ENCODE peak calls at places on chromosomes 5 and 9, in five cellular contexts. S is colonic mucosa; E is tibial nerve; V is CD8-positive, alpha-beta memory T cell; J is hepatocyte. M is an unnamed sample.

GRCh38 chr5:98248949-98249348 is 524.5 kb upstream of the RGMB start:
- DNase-seq in S (no peak), E (no peak), V (no peak), J (no peak), M (no peak)

GRCh38 chr9:90848866-90849265 is 47.2 kb downstream of the SYK start:
- DNase-seq in S (no peak), E (no peak), V (no peak), J (no peak), M (no peak)

GRCh38 chr9:13027834-13028233 is 251.7 kb downstream of the MPDZ start:
- DNase-seq in S (no peak), E (no peak), V (no peak), J (no peak), M (no peak)

GRCh38 chr5:11222169-11222568 is 461.1 kb upstream of the DAP start:
- DNase-seq in S (no peak), E (no peak), V (no peak), J (no peak), M (no peak)

GRCh38 chr9:133494636-133495326 is 15.9 kb upstream of the SLC2A6 start:
- DNase-seq in S (no peak), E (no peak), V (no peak), J (no peak), M (no peak)

GRCh38 chr5:142906863-142907671 is 136.9 kb downstream of the ARHGAP26 start:
- DNase-seq in S (no peak), E (no peak), V (no peak), J (no peak), M (no peak)

GRCh38 chr5:125634242-125634835 is 788.9 kb upstream of the GRAMD2B start:
- DNase-seq in S (no peak), E (no peak), V (no peak), J (no peak), M (no peak)

GRCh38 chr5:176629853-176630680 is at the start of the genes EIF4E1B and SNCB:
- DNase-seq in S (no peak), E (no peak), V (peak; percentile 49), J (peak; percentile 72), M (no peak)

DNA sequence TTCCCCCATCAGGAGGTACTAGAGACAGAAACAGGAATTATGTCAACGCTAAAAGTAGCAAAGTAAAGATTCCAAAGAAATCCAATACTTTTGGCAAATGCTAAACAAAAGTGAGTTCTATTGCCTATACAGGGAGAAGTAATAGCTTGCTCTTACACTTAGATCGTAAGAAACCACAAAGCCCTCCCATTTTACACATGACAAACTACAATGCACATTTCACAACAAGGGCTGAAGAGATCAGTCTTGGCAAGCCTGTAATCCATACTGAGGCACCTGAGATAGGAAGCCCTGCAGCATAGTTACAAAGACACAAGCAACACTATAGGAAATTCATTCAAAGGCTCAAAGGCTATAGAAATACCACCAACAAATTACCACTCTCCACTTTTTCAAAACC is 7.7 kb downstream of the HNRNPK start:
- DNase-seq in S (no peak), E (no peak), V (no peak), J (no peak), M (no peak)
- H3K4me1 ChIP-seq in S (no peaks in the 10 kb centered on the region), E (peaks cover 61% of the 10 kb centered on the region), V (peaks cover 41% of the 10 kb centered on the region), J (peaks cover 10% of the 10 kb centered on the region), M (peaks cover 29% of the 10 kb centered on the region)

GRCh38 chr9:224540-225520 is 10.2 kb downstream of the DOCK8 start:
- DNase-seq in S (no peak), E (no peak), V (no peak), J (peak; percentile 33), M (no peak)

GRCh38 chr9:223167-223566 is 8.5 kb downstream of the DOCK8 start:
- DNase-seq in S (no peak), E (no peak), V (no peak), J (no peak), M (no peak)

GRCh38 chr9:219670-220365 is 5.2 kb downstream of the DOCK8 start:
- DNase-seq in S (no peak), E (no peak), V (no peak), J (no peak), M (no peak)

GRCh38 chr9:227882-228281 is 13.2 kb downstream of the DOCK8 start:
- DNase-seq in S (no peak), E (no peak), V (no peak), J (no peak), M (no peak)

DNA sequence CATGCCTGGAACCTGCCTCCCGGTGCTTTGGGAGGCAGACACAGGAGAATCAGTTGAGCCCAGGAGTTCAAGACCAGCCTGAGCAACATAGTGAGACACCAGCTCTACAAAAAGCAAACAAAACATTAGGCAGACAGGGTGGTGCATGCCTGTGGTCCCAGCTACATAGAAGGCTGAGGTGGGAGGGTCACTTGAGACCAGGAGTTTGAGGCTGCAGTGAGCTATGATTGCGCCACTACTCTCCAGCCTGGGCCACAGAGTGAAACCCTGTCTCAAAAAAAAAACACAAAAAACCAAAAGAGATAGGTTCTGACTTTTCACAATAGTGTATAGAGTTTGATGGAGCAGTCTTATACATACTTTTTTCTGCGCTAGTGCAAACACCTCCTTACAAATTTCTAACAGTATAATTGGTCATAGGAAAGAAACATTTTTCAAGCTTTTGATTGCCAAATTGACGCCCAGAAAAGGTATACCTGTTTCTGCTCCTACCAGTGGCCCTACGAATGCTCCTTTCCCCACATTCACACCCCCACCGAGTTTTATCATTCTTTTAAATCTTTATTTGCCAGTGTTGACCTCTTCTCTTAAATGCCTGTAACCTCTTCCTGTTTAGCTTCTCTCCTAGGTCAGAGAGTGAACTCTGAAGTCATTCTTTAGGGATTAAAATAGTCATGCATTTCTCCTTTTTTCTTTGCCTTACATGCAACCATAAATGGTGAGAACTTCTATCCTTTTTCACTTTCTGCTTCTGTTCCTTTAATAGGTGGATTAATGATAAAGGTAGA is 7.5 kb downstream of the DOCK8 start:
- DNase-seq in S (no peak), E (no peak), V (no peak), J (no peak), M (no peak)
- H3K27ac ChIP-seq in S (no peak overlapping the region), E (no peak overlapping the region), V (no peak overlapping the region), J (no peak overlapping the region), M (peak overlapping the region; percentile 9)

DNA sequence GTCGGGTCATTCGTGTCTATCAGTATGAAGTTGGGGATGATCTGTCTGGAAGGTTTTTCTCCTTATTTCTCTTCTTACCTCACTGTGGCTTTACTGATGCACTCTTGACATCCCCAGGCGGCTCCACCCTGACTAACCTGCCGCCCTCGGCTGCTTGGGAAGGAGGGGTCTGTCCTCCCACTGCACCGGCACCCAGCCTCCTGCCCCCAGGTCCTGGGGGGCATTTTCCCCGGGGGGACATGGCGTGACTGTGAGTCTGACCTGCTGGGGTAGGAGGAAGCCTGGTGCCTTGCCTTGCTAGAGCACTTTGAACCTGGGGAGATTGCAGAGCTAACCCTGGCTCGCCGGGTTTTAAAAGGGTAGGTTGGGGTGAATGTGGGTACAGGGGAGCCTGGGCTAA is 27.5 kb downstream of the DYNC2I2 start:
- DNase-seq in S (no peak), E (no peak), V (no peak), J (no peak), M (no peak)
- H3K36me3 ChIP-seq in S (peaks cover 52% of the 10 kb centered on the region), E (peaks cover 4% of the 10 kb centered on the region), V (peaks cover 74% of the 10 kb centered on the region), J (no peaks in the 10 kb centered on the region), M (peaks cover 98% of the 10 kb centered on the region)

GRCh38 chr9:120841930-120842684 is 615 bp downstream of the PSMD5 start:
- DNase-seq in S (no peak), E (no peak), V (no peak), J (no peak), M (no peak)
- H3K4me1 ChIP-seq in S (peaks cover 3% of the 10 kb centered on the region), E (peaks cover 37% of the 10 kb centered on the region), V (peaks cover 45% of the 10 kb centered on the region), J (no peaks in the 10 kb centered on the region), M (peaks cover 30% of the 10 kb centered on the region)

DNA sequence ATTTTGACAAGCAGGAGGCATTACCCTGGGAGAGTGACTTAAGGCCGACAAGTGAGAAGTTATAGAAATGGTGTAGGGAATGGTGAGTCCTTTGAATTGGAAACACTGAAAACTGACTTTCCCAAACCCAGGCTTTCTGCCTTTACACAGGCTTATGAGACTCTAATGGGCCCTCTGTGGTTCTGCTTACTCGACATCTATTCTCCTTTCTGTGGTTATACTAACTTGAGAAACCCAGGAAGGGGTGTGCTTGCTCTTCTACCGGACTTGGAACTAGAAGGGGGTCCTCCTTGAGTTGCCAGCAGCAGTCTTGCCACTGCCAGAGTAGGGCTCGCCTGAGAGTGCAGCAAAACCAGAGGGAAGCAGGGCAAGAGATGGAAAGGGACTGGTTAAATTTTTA is 63.3 kb downstream of the FYB1 start:
- DNase-seq in S (no peak), E (no peak), V (no peak), J (no peak), M (no peak)
- H3K27ac ChIP-seq in S (no peak overlapping the region), E (no peak overlapping the region), V (no peak overlapping the region), J (no peak overlapping the region), M (peak overlapping the region; percentile 52)

DNA sequence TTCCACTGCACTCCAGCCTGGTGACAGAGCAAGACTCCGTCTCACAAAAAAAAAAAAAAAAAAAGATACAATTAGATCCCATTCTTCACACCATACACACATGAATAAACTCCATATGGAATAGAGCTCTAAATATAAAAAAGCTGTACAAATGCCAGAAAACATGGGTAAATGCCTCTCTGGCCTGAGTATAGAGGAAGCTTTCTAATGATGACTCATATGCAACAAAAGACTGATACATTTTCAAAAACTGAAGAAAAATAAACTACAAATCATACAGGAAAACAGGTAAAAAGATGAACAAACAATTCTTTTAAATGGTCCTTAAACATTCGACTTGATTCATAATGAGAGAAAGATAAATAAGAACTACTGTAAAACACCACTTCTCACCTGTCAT is 8.6 kb downstream of the ZFP62 start:
- DNase-seq in S (no peak), E (no peak), V (no peak), J (no peak), M (no peak)
- H3K36me3 ChIP-seq in S (peaks cover 20% of the 10 kb centered on the region), E (peaks cover 18% of the 10 kb centered on the region), V (peaks cover 37% of the 10 kb centered on the region), J (peaks cover 27% of the 10 kb centered on the region), M (peaks cover 36% of the 10 kb centered on the region)

GRCh38 chr9:35540315-35540714 is 50.4 kb downstream of the RUSC2 start:
- DNase-seq in S (no peak), E (no peak), V (no peak), J (no peak), M (no peak)

GRCh38 chr9:35537898-35538297 is 48.0 kb downstream of the RUSC2 start:
- DNase-seq in S (no peak), E (no peak), V (no peak), J (no peak), M (no peak)

GRCh38 chr9:35533398-35533797 is 43.5 kb downstream of the RUSC2 start:
- DNase-seq in S (no peak), E (no peak), V (no peak), J (no peak), M (no peak)

DNA sequence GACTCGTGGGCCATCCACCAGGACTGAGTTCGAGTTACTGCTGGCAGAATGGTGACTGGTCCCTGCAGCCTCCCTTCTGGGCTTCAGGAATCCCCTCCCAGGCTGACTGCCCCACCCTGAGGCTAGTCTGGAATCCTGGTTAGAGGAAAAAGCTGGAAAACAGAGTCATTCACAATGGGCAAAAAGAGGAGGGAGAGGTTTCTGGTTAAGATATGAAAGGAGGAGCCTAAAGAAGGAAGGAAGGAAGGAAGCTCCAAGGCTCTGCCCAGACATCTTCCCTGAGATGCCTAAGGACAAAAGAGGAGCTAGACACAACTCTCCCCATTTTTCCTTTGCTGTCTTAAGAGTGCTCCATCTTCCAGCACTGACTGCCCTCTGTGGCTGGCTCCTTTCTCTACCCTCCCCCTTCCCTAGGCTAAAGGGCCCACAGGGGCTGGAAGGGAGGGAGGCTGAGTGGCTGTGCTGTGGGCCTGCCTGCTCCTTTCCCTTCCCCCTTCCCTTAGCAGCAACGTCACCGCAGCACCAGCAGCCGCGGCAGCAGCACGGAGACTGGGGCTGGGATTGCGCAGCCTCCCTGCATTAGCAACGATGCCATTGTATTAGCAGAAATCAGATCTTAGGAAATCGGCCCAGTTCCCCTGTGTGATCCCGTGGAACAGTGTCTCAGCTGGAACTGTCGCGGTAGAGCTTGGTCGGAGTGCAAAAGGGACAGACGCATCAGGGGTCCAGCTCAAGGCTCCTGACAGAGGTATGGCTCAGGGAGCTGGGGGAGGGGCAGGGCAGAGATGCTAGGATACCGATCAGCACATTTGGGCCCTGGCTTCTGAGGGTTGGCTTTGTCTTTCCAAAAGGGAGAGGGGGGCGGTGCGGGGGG is 48.7 kb downstream of the RUSC2 start:
- DNase-seq in S (peak; percentile 40), E (peak; percentile 56), V (no peak), J (peak; percentile 77), M (no peak)
- H3K4me1 ChIP-seq in S (no peaks in the 10 kb centered on the region), E (peaks cover 67% of the 10 kb centered on the region), V (no peaks in the 10 kb centered on the region), J (peaks cover 15% of the 10 kb centered on the region), M (no peaks in the 10 kb centered on the region)

M was measured in effector memory CD4-positive, alpha-beta T cell.